ENCODE peak calls at places on chromosomes 4 and X, in nine cellular contexts. H is esophagus squamous epithelium, T is BJ, W is mucosa of descending colon, V is colonic mucosa, G is SK-N-SH, Z is K562, Q is ovary, N is fibroblast of the aortic adventitia. M is an unnamed sample.

GRCh38 chrX:131703646-131704045 is 159.8 kb downstream of the OR13H1 start:
- DNase-seq in H (no peak), V (peak), Z (no peak), G (no peak), N (no peak), Q (peak), W (no peak), T (no peak), M (no peak)

GRCh38 chr4:57078685-57079521 is 31.3 kb downstream of the IGFBP7 start:
- DNase-seq in Z (no peak), T (no peak), V (no peak), N (peak), W (no peak), G (no peak), H (no peak), Q (no peak), M (no peak)

GRCh38 chr4:22488136-22488535 is 27.7 kb downstream of the ADGRA3 start:
- DNase-seq in V (no peak), T (no peak), Z (no peak), H (no peak), Q (no peak), G (no peak), W (no peak), N (no peak), M (no peak)

GRCh38 chr4:146342600-146343192 is 128.4 kb downstream of the REELD1 start:
- DNase-seq in W (no peak), V (peak), H (no peak), G (peak), T (no peak), N (peak), Q (no peak), Z (peak), M (no peak)

GRCh38 chr4:137274404-137274803 is 257.9 kb downstream of the PCDH18 start:
- DNase-seq in V (no peak), Q (no peak), H (no peak), Z (no peak), W (no peak), T (no peak), N (peak), G (no peak), M (no peak)

GRCh38 chr4:20251061-20251795 is 477 bp upstream of the SLIT2 start:
- DNase-seq in T (no peak), Z (no peak), V (no peak), W (no peak), Q (no peak), H (no peak), G (no peak), N (peak), M (no peak)

GRCh38 chrX:119667111-119667928 is 25.6 kb downstream of the SEPTIN6 start:
- DNase-seq in T (no peak), G (peak), H (no peak), Q (no peak), W (no peak), V (no peak), Z (no peak), N (no peak), M (no peak)

GRCh38 chr4:132056466-132056865 is 1092.6 kb upstream of the PCDH10 start:
- DNase-seq in N (peak), V (no peak), Z (no peak), W (no peak), Q (no peak), T (no peak), G (no peak), H (no peak), M (no peak)

GRCh38 chr4:14184265-14184664 is 556.7 kb upstream of the BOD1L1 start:
- DNase-seq in N (peak), H (no peak), V (no peak), T (peak), Q (no peak), G (peak), Z (no peak), W (no peak), M (no peak)

GRCh38 chrX:118761950-118762725 is 34.7 kb downstream of the IL13RA1 start:
- DNase-seq in V (no peak), Q (no peak), W (no peak), Z (no peak), T (no peak), G (peak), H (no peak), N (no peak), M (no peak)

GRCh38 chr4:2795558-2796260 is 2.8 kb downstream of the SH3BP2 start:
- DNase-seq in G (peak), N (no peak), H (no peak), Q (peak), V (peak), Z (no peak), W (peak), T (no peak), M (no peak)

GRCh38 chr4:89110986-89111832 is at the start of gene TIGD2:
- DNase-seq in T (peak), N (peak), H (peak), G (peak), Z (peak), V (peak), Q (peak), W (peak), M (no peak)

GRCh38 chrX:132676102-132676501 is 187.3 kb upstream of the MBNL3 start:
- DNase-seq in H (no peak), G (no peak), Z (no peak), W (no peak), N (no peak), V (no peak), T (no peak), Q (no peak), M (no peak)

GRCh38 chrX:46730765-46731164 is 28.2 kb downstream of the SLC9A7 start:
- DNase-seq in W (no peak), G (no peak), H (no peak), Q (no peak), Z (no peak), T (peak), V (no peak), N (no peak), M (no peak)

GRCh38 chr4:139833131-139833930 is 167.7 kb downstream of the MGST2 start:
- DNase-seq in Q (no peak), V (no peak), T (no peak), H (no peak), N (no peak), G (no peak), Z (no peak), W (no peak), M (no peak)

GRCh38 chrX:69124108-69124507 is 41.1 kb downstream of the PJA1 start:
- DNase-seq in V (no peak), Q (no peak), H (no peak), W (no peak), T (no peak), G (no peak), Z (no peak), N (peak), M (no peak)

GRCh38 chr4:139984459-139984858 is 169.5 kb downstream of the MAML3 start:
- DNase-seq in T (no peak), Q (no peak), V (no peak), N (no peak), W (no peak), G (no peak), H (no peak), Z (no peak), M (no peak)

GRCh38 chr4:126441173-126441810 is 1126.5 kb downstream of the FAT4 start:
- DNase-seq in W (no peak), V (no peak), G (no peak), Q (no peak), T (no peak), N (no peak), H (no peak), Z (no peak), M (no peak)

GRCh38 chr4:73764513-73764912 is 24.1 kb downstream of the CXCL8 start:
- DNase-seq in H (no peak), Q (no peak), V (no peak), Z (no peak), T (no peak), G (no peak), N (peak), W (no peak), M (no peak)

GRCh38 chr4:169975131-169975836 is 50.9 kb downstream of the MFAP3L start:
- DNase-seq in V (no peak), Z (no peak), T (no peak), W (no peak), H (no peak), Q (no peak), N (no peak), G (no peak), M (no peak)

GRCh38 chr4:98976716-98977115 is 18.8 kb upstream of the METAP1 start:
- DNase-seq in W (no peak), T (no peak), Q (no peak), N (peak), H (no peak), V (no peak), Z (no peak), G (no peak), M (peak)

GRCh38 chr4:10186228-10187214 is 69.9 kb upstream of the WDR1 start:
- DNase-seq in G (no peak), T (no peak), Z (peak), V (no peak), W (no peak), N (peak), Q (no peak), H (no peak), M (no peak)

GRCh38 chrX:103688949-103689348 is 2.5 kb upstream of the MORF4L2 start:
- DNase-seq in Z (peak), Q (no peak), G (peak), V (no peak), T (no peak), W (no peak), H (no peak), N (peak), M (no peak)

GRCh38 chrX:131792789-131793462 is 230.2 kb upstream of the STK26 start:
- DNase-seq in G (peak), T (no peak), H (peak), Q (peak), Z (no peak), N (peak), V (peak), W (peak), M (no peak)

GRCh38 chrX:69178592-69178991 is 13.3 kb upstream of the PJA1 start:
- DNase-seq in Z (no peak), N (no peak), T (no peak), H (no peak), G (no peak), V (no peak), W (no peak), Q (no peak), M (no peak)

GRCh38 chr4:168868856-168869201 is 141.2 kb downstream of the CBR4 start:
- DNase-seq in Z (no peak), H (no peak), T (no peak), W (no peak), N (no peak), V (no peak), Q (no peak), G (no peak), M (no peak)
- TF ChIP-seq CTCF in Z (no peak), H (no peak), T (no peak), W (no peak), N (no peak), V (no peak), Q (no peak), G (no peak), M (no peak)

GRCh38 chr4:122921300-122921699 is 1.1 kb downstream of the NUDT6 start:
- DNase-seq in W (no peak), V (no peak), T (no peak), Q (no peak), Z (no peak), N (no peak), G (no peak), H (no peak), M (no peak)
- H3K4me3 ChIP-seq in W (no peak), V (peak), T (peak), Q (peak), Z (peak), N (peak), G (peak), H (peak), M (peak)

DNA sequence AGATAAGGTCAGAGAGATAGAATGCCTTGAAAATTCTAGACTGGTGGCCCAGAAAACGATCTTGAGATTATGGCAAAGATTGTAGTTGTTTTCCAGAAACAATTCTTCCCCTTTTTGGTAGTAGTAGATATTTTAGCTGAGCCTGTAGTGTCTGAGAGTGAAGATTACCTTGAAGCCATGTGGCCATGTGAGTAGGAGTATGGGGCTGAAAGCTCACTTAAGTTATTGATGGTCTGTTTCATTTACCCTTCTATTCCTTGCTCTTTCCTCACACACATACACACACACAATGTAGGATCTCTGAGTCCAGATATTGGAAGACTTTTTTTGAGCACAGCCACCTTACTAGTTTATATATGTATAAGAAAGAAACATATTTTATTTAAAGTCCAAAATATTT is 941.6 kb upstream of the GRID2 start:
- DNase-seq in V (no peak), Q (no peak), Z (no peak), G (no peak), W (no peak), N (no peak), T (no peak), H (no peak), M (no peak)
- TF ChIP-seq CTCF in V (no peak), Q (no peak), Z (no peak), G (no peak), W (no peak), N (no peak), T (no peak), H (no peak), M (no peak)

DNA sequence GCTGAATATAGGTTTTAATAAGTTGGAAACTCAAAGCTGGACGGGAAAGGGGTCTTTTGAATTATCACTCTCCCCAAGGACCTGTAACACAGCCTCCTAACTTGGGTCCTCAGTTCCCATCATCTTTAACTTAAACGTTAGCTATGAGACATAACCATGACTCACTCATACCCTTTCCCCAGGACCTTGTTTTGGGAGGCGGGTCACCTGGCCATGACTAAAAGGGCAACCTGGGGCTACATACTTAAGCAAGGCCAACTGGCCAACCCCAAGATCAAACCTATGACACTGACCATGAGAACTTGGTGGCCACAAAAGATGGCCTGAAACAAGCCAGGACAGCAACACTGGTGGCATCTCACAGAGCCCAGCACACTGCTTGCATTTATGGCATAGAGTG is 89.0 kb downstream of the SH3KBP1 start:
- DNase-seq in Q (no peak), Z (no peak), V (no peak), W (no peak), T (no peak), H (no peak), G (no peak), N (no peak), M (no peak)
- H3K4me3 ChIP-seq in Q (no peak), Z (no peak), V (no peak), W (no peak), T (no peak), H (peak), G (no peak), N (no peak), M (no peak)

GRCh38 chr4:29970626-29971025 is 749.5 kb upstream of the PCDH7 start:
- DNase-seq in W (no peak), H (no peak), Q (no peak), T (no peak), G (no peak), N (no peak), V (no peak), Z (no peak), M (no peak)
- TF ChIP-seq CTCF in W (no peak), H (no peak), Q (no peak), T (no peak), G (peak), N (no peak), V (no peak), Z (no peak), M (no peak)

DNA sequence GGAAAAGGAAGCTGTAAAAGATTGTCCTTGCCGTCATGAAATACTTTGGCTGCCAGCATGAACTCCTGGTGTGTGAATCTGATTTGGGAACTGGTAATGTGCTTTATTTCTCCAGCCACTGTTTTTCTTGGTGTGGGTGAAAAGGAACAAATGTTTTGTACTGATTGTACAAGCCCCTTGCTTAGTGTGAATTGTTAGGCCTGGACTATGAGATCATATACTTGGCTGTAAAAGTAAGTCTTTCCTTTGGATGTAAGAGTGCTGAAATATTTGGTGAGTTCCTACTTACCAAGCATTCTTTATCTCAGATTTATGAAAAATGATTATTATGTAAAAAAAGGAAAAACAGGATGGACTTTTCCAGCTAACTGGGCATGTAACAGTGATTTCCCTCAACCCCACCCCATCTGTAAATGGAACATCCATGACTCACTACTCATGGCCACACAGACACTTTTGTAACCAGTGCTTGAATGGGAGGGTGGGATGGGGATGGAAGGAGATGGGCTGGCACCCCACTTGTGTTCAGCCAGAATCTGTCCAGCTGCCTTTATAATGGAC is 6.3 kb downstream of the FNIP2 start:
- DNase-seq in W (no peak), Q (no peak), N (peak), Z (no peak), G (no peak), V (peak), T (no peak), H (no peak), M (no peak)
- H3K4me3 ChIP-seq in W (no peak), Q (no peak), N (no peak), Z (no peak), G (no peak), V (no peak), T (no peak), H (no peak), M (no peak)

M was measured in AG04449.